ENCODE peak calls at places on chromosomes 7 and 10, in eight cellular contexts. D is CD4-positive, CD25-positive, alpha-beta regulatory T cell; V is caudate nucleus; S is cardiac muscle cell; M is CD8-positive, alpha-beta memory T cell; T is fibroblast of lung; N is H9; L is left ventricle myocardium inferior. F is an unnamed sample.

GRCh38 chr10:87079106-87079836 is 15.4 kb downstream of the GLUD1 start:
- DNase-seq in N (no peak), T (no peak), L (no peak), V (no peak), M (no peak), S (no peak), D (no peak), F (no peak)

GRCh38 chr10:69004821-69005220 is 16.2 kb downstream of the KIFBP start:
- DNase-seq in N (no peak), V (no peak), S (no peak), M (peak), L (no peak), D (no peak), T (peak), F (no peak)

GRCh38 chr7:34217972-34218371 is 312.6 kb downstream of the BMPER start:
- DNase-seq in N (no peak), S (no peak), D (no peak), T (no peak), V (no peak), L (no peak), M (no peak), F (no peak)

GRCh38 chr7:28354601-28355062 is 57.7 kb upstream of the CREB5 start:
- DNase-seq in T (peak), S (no peak), N (no peak), L (no peak), M (no peak), D (no peak), V (no peak), F (no peak)

GRCh38 chr10:117005454-117006055 is 568 bp upstream of the SHTN1 start:
- DNase-seq in T (peak), V (no peak), D (no peak), S (peak), L (no peak), N (peak), M (no peak), F (no peak)

GRCh38 chr7:26167293-26167934 is 15.4 kb downstream of the NFE2L3 start:
- DNase-seq in M (peak), N (no peak), S (no peak), D (no peak), V (no peak), T (no peak), L (no peak), F (no peak)

GRCh38 chr10:46515402-46516192 is 40.9 kb downstream of the GPRIN2 start:
- DNase-seq in V (no peak), D (no peak), N (peak), L (no peak), T (no peak), S (no peak), M (no peak), F (no peak)

GRCh38 chr7:10085231-10085630 is 888.4 kb upstream of the PHF14 start:
- DNase-seq in S (no peak), N (no peak), T (no peak), V (no peak), M (no peak), D (no peak), L (no peak), F (no peak)

GRCh38 chr7:149734514-149735075 is 38.8 kb downstream of the ZNF467 start:
- DNase-seq in S (no peak), D (no peak), T (no peak), M (no peak), N (no peak), L (no peak), V (no peak), F (no peak)

GRCh38 chr7:100693312-100694195 is 496 bp downstream of the GIGYF1 start:
- DNase-seq in N (peak), D (no peak), L (no peak), V (no peak), M (no peak), T (no peak), S (peak), F (no peak)

GRCh38 chr10:114256822-114257221 is 17.8 kb downstream of the VWA2 start:
- DNase-seq in D (no peak), M (no peak), T (peak), V (no peak), S (no peak), L (no peak), N (no peak), F (no peak)

GRCh38 chr10:98338318-98338717 is 70.3 kb upstream of the LOXL4 start:
- DNase-seq in D (no peak), S (no peak), M (no peak), V (no peak), N (no peak), T (peak), L (no peak), F (no peak)

GRCh38 chr10:115604627-115605026 is 511.5 kb downstream of the ATRNL1 start:
- DNase-seq in S (no peak), L (no peak), D (no peak), N (no peak), T (no peak), V (no peak), M (no peak), F (no peak)

GRCh38 chr7:45484094-45484493 is 90.1 kb upstream of the ADCY1 start:
- DNase-seq in T (no peak), M (no peak), D (no peak), L (no peak), S (peak), V (no peak), N (no peak), F (no peak)

GRCh38 chr7:34249192-34249591 is 343.9 kb downstream of the BMPER start:
- DNase-seq in L (no peak), M (no peak), D (no peak), N (no peak), T (no peak), V (no peak), S (no peak), F (no peak)

DNA sequence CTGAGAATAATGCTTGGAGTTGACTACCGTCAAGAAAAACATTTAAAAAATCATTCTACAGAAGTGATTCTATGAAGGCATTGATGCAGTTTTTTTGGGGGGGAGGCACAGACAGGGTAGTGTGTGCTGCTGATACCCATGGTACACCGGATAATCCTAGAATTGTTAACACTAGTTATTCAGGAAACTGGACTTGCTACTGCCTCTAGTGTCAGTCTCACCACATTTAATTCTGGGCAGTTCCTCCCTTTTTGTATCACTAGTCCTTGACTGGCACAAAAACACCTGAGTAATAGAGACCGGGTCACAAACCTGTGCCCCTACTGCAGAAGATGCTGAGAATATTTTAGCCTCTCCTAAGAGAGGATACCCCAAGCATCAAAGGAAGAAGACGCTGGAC is 13.0 kb upstream of the TCAF1 start:
- DNase-seq in V (no peak), S (no peak), M (no peak), D (no peak), T (no peak), L (no peak), N (no peak), F (no peak)
- H3K27ac ChIP-seq in V (no peak), S (no peak), M (no peak), D (no peak), T (no peak), L (no peak), N (no peak), F (no peak)

DNA sequence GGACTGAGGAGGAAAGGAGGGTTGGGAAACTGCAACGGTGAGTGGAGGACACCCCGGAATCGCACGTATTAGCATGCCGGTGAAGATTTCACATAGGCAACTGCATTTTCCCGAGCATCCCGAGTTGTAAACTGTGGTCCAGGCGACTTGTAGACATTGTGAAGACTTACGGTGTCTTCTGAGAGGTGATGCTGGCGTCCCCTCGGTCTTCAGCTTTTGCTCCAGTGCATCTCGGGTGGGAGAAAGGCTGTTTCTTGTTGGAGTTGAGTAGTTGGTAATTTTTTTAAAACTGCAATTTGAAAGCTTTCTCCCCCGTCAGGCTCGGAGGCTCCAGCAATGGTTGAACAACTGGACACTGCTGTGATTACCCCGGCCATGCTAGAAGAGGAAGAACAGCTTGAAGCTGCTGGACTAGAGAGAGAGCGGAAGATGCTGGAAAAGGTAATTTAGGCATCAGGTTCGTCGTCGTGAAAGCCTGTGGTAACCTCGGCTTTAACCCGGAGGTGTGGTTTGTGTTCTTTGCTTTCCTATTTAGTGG is 539 bp downstream of the HELLS start:
- DNase-seq in M (no peak), L (no peak), D (no peak), N (no peak), S (peak), T (peak), V (no peak), F (peak)
- H3K27ac ChIP-seq in M (peak), L (no peak), D (peak), N (no peak), S (peak), T (peak), V (no peak), F (peak)

GRCh38 chr10:102612964-102613275 is 31.4 kb upstream of the TRIM8 start:
- DNase-seq in M (peak), T (no peak), V (no peak), S (no peak), N (no peak), D (peak), L (no peak), F (no peak)
- H3K27ac ChIP-seq in M (no peak), T (no peak), V (peak), S (peak), N (no peak), D (peak), L (peak), F (no peak)

DNA sequence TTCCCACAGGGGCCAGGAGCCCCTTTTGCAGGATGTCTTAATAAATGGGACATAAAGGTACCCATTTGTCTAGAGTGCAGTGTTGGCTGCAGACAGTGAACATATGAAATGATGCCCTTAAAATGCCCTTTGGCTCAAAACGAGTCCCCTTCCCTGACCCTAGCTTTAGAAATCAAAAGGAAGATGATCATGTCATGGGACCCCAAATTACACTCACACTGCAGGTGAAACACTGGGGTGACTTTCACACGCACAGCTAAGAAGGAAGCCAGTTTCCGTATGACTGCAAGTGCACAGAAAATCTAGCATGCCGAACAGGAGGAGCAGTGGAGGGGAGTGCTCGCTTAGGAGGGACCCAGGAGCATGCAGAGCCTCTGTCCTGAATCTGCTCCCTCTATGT is 154.5 kb upstream of the KLF14 start:
- DNase-seq in D (no peak), M (no peak), V (no peak), S (no peak), N (no peak), L (no peak), T (no peak), F (no peak)
- H3K27ac ChIP-seq in D (no peak), M (no peak), V (no peak), S (no peak), N (no peak), L (peak), T (peak), F (no peak)

GRCh38 chr7:135557455-135558336 is at the start of gene NUP205:
- DNase-seq in L (peak), N (peak), S (peak), T (peak), V (peak), M (peak), D (peak), F (peak)
- H3K27ac ChIP-seq in L (peak), N (peak), S (peak), T (peak), V (peak), M (peak), D (peak), F (peak)

GRCh38 chr10:36172574-36172973 is 530.5 kb upstream of the FZD8 start:
- DNase-seq in V (no peak), N (no peak), S (no peak), T (peak), L (no peak), D (no peak), M (no peak), F (no peak)
- H3K27ac ChIP-seq in V (no peak), N (no peak), S (no peak), T (no peak), L (peak), D (no peak), M (no peak), F (no peak)

GRCh38 chr10:54130394-54130793 is 670.6 kb downstream of the PCDH15 start:
- DNase-seq in S (no peak), M (no peak), D (no peak), N (no peak), V (no peak), T (no peak), L (no peak), F (no peak)

GRCh38 chr10:54137396-54137795 is 663.6 kb downstream of the PCDH15 start:
- DNase-seq in D (no peak), N (no peak), S (no peak), L (no peak), T (no peak), V (no peak), M (no peak), F (no peak)

GRCh38 chr10:54133201-54133600 is 667.8 kb downstream of the PCDH15 start:
- DNase-seq in V (no peak), N (no peak), M (no peak), T (no peak), S (peak), D (no peak), L (no peak), F (no peak)

DNA sequence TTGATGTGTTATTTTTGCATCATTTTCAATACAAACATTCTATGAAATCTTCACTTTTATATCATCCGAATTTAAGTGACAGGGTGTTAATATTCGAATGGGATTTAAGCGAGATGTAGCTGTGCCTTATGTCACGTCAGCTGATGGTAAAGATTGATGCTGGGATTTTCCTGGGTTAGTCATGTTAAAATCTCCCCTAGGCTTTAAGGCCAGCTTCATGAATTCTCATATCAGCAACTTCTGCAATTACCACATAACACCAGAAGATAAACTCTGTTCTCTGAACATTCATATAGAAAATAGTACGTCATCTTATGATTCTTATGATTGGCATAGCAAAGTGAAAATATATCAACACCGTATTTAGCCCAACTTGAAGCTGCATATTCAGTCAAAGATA is 669.2 kb downstream of the PCDH15 start:
- DNase-seq in S (no peak), M (no peak), D (no peak), N (no peak), T (no peak), V (no peak), L (no peak), F (no peak)
- H3K27ac ChIP-seq in S (no peak), M (no peak), D (no peak), N (no peak), T (no peak), V (no peak), L (no peak), F (no peak)

GRCh38 chr10:110460111-110460809 is 37.4 kb upstream of the DUSP5 start:
- DNase-seq in D (no peak), M (peak), L (peak), N (no peak), V (no peak), T (peak), S (no peak), F (no peak)

GRCh38 chr10:110457851-110458582 is 39.7 kb upstream of the DUSP5 start:
- DNase-seq in S (no peak), T (no peak), L (no peak), M (no peak), V (no peak), N (no peak), D (no peak), F (no peak)

GRCh38 chr10:110459600-110459999 is 38.1 kb upstream of the DUSP5 start:
- DNase-seq in T (no peak), D (no peak), S (no peak), N (no peak), L (no peak), M (no peak), V (no peak), F (no peak)

GRCh38 chr10:110456523-110457091 is 41.1 kb upstream of the DUSP5 start:
- DNase-seq in V (no peak), N (no peak), L (no peak), D (no peak), S (no peak), M (no peak), T (peak), F (no peak)

DNA sequence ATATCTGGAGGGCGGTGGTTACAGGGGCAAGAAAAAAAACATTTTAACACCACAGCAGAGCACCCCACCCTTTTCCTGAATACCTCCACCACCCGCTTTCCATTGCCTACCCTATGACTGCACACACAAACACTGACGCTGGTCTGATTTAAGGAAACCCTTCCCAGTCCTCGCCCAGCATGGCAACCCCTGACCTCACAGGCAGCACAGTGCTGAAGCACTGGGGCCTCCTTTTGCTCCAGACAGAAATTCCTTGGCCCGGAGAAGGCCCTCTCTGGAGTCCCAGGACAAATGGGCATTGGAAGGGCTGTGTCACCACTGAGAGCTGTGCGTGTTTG is 39.2 kb upstream of the DUSP5 start:
- DNase-seq in N (no peak), D (no peak), T (no peak), M (no peak), V (no peak), L (peak), S (no peak), F (no peak)
- H3K27ac ChIP-seq in N (no peak), D (no peak), T (no peak), M (no peak), V (no peak), L (peak), S (no peak), F (no peak)

DNA sequence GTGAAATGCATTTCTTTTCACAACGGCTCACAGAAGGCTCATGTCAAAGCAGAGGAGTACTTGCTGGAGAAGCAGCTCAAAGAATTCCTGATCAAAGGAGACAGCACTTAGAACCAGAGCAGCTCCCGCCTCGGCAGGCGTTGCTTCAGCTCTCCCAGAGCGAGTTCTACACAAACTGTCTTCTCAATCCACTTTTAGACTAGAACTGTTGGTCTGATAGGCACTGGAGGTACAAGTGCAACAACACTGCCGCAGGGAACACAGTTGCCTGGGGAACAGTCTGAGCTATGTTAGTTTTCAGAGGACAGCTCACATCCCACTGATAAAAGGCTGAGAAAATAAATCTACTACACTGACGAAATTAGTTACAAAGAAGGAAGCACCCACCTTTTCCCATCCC is 35.4 kb downstream of the CYTH3 start:
- DNase-seq in S (peak), V (peak), L (no peak), T (no peak), M (no peak), D (no peak), N (no peak), F (no peak)
- H3K27ac ChIP-seq in S (peak), V (no peak), L (peak), T (no peak), M (no peak), D (no peak), N (no peak), F (no peak)

GRCh38 chr10:132660385-132660784 is 122.8 kb downstream of the INPP5A start:
- DNase-seq in S (no peak), L (no peak), M (no peak), V (no peak), D (no peak), N (no peak), T (no peak), F (no peak)
- H3K27ac ChIP-seq in S (no peak), L (no peak), M (no peak), V (no peak), D (no peak), N (no peak), T (no peak), F (no peak)